ENCODE peak calls at places on chromosomes 1 and 21, in six cellular contexts. E is cardiac muscle cell; D is kidney tubule cell; O is heart left ventricle; L is activated naive CD8-positive, alpha-beta T cell treated with anti-CD3 and anti-CD28 coated beads, Interleukin-2, amount 50 U/mL, for 24 hours; M is pons. K is an unnamed sample.

GRCh38 chr1:38114231-38114630 is 67.6 kb upstream of the POU3F1 start:
- DNase-seq in E (no peak), D (no peak), O (no peak), L (no peak), M (peak; percentile 44), K (no peak)

GRCh38 chr21:26846036-26846931 is 1.1 kb upstream of the ADAMTS1 start:
- DNase-seq in E (peak; percentile 84), D (peak; percentile 86), O (peak; percentile 92), L (peak; percentile 28), M (peak; percentile 76), K (no peak)

GRCh38 chr1:30600258-30600657 is 123.1 kb downstream of the MATN1 start:
- DNase-seq in E (no peak), D (no peak), O (no peak), L (no peak), M (no peak), K (peak; percentile 82)

GRCh38 chr1:89198500-89199072 is at the start of gene GBP4:
- DNase-seq in E (peak; percentile 14), D (peak; percentile 56), O (peak; percentile 76), L (peak; percentile 50), M (peak; percentile 70), K (no peak)

GRCh38 chr21:39316062-39316461 is 2.6 kb upstream of the BRWD1 start:
- DNase-seq in E (no peak), D (peak; percentile 11), O (no peak), L (no peak), M (no peak), K (no peak)

GRCh38 chr21:45054927-45055612 is 19.3 kb upstream of the ADARB1 start:
- DNase-seq in E (no peak), D (no peak), O (no peak), L (no peak), M (no peak), K (no peak)

GRCh38 chr1:182507685-182508084 is 57.7 kb downstream of the RGSL1 start:
- DNase-seq in E (peak; percentile 14), D (no peak), O (no peak), L (no peak), M (no peak), K (no peak)

GRCh38 chr1:107926436-107927080 is 38.4 kb downstream of the VAV3 start:
- DNase-seq in E (no peak), D (no peak), O (no peak), L (peak; percentile 26), M (no peak), K (peak; percentile 11)

GRCh38 chr1:63524166-63524565 is 841 bp downstream of the EFCAB7 start:
- DNase-seq in E (no peak), D (peak; percentile 3), O (no peak), L (no peak), M (peak; percentile 12), K (no peak)

GRCh38 chr21:43994085-43994484 is 18.0 kb upstream of the TRAPPC10 start:
- DNase-seq in E (no peak), D (no peak), O (no peak), L (no peak), M (no peak), K (no peak)

GRCh38 chr1:23657659-23658275 is 33.8 kb upstream of the RPL11 start:
- DNase-seq in E (peak; percentile 81), D (peak; percentile 40), O (no peak), L (peak; percentile 72), M (no peak), K (no peak)